ENCODE peak calls at places on chromosomes 4 and X, in four cellular contexts. X is fibroblast of mammary gland, C is SK-N-SH, T is keratinocyte. H is an unnamed sample.

GRCh38 chr4:105057370-105058096 is 89.1 kb upstream of the TET2 start:
- DNase-seq in X (no peak), C (no peak), T (no peak), H (no peak)

GRCh38 chr4:15078682-15079642 is 76.7 kb downstream of the CPEB2 start:
- DNase-seq in X (peak), C (no peak), T (no peak), H (no peak)

GRCh38 chr4:88526221-88526815 is 2.7 kb upstream of the PYURF start:
- DNase-seq in X (peak), C (peak), T (no peak), H (peak)

GRCh38 chrX:18353931-18354368 is 538 bp downstream of the SCML2 start:
- DNase-seq in X (no peak), C (peak), T (no peak), H (peak)

GRCh38 chrX:22310779-22311178 is 38.1 kb downstream of the CBLL2 start:
- DNase-seq in X (peak), C (no peak), T (no peak), H (no peak)

GRCh38 chr4:2756691-2757350 is 685 bp upstream of the TNIP2 start:
- DNase-seq in X (no peak), C (no peak), T (no peak), H (no peak)

GRCh38 chrX:56995271-56995994 is at the start of gene SPIN3:
- DNase-seq in X (peak), C (peak), T (no peak), H (peak)

GRCh38 chr4:39415678-39416283 is 9.1 kb downstream of the KLB start:
- DNase-seq in X (peak), C (no peak), T (no peak), H (no peak)

GRCh38 chrX:51024106-51024696 is 113.7 kb downstream of the BMP15 start:
- DNase-seq in X (no peak), C (no peak), T (no peak), H (no peak)

GRCh38 chrX:128769511-128769910 is 717.3 kb upstream of the ACTRT1 start:
- DNase-seq in X (no peak), C (no peak), T (no peak), H (no peak)

GRCh38 chr4:145538636-145539035 is 57.0 kb downstream of the SMAD1 start:
- DNase-seq in X (no peak), C (no peak), T (no peak), H (no peak)

DNA sequence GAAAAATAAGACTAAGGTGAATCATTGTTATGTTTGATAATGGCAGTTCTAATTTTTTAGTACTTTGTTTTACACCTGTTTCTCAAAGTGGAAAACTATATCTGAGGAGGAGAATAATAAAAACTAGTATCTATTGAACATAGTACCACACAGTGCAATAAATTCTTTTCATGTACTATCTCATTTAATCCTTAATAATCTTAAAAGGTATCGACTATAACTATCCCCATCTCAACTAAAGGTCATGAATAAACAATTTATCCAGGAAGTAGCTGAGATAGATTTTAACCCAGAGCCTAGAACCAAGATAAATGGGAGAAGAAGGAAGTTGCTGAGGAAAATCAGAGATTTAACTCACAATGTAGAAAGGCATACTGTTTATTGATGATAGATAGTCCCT is 2.5 kb downstream of the CHIC2 start:
- DNase-seq in X (no peak), C (no peak), T (no peak), H (no peak)
- H3K4me3 ChIP-seq in X (peak), C (peak), T (peak), H (peak)

GRCh38 chrX:153468008-153468580 is 2.3 kb downstream of the HAUS7 start:
- DNase-seq in X (no peak), C (no peak), T (no peak), H (no peak)
- H3K4me3 ChIP-seq in X (no peak), C (no peak), T (no peak), H (no peak)

DNA sequence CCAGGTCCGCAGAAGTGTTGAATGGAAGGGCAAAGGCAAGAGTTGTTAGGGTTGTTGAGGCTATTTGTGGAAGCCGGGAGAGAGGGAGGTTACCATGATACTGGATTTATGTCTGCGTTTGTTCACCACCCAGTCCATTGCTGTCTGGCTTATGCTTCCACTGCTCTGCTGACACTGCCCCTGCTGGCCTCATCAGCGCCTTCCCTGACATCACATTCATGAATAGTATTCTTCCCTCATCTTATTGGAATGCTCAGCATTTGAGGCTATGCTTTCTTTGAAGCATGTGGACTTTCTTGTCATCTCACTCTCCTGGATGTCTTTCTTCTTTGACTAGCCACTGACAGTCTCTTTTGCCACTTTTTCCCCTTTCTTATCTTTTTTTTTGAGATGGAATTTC is 10.3 kb downstream of the GNL3L start:
- DNase-seq in X (peak), C (no peak), T (no peak), H (no peak)
- H3K4me3 ChIP-seq in X (no peak), C (no peak), T (no peak), H (no peak)

DNA sequence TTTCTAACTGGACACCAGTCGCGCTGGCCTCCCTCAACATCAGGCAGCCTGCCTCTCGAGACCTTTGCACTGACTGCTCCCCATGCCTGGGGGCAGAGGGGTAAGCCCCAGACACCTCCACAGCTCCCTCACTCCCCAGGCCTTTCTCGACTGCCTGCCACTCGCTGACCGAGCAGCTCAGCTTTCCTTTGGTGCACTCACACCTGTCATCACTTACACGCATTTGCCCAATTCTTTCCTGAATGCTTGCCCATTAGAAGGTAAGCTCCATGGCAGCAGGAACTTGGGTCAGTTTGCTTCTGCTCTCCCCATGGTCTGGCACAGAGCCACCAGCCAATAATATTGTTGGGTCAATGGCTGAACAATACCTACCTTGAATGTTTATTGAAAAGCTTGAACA is 32.2 kb upstream of the PROM1 start:
- DNase-seq in X (no peak), C (no peak), T (no peak), H (no peak)
- H3K4me3 ChIP-seq in X (no peak), C (no peak), T (no peak), H (no peak)

GRCh38 chrX:30793075-30793766 is 95.8 kb downstream of the TAB3 start:
- DNase-seq in X (no peak), C (no peak), T (no peak), H (no peak)
- H3K4me3 ChIP-seq in X (no peak), C (no peak), T (no peak), H (no peak)

GRCh38 chrX:45794323-45794994 is 593.8 kb upstream of the DIPK2B start:
- DNase-seq in X (no peak), C (no peak), T (no peak), H (no peak)
- H3K4me3 ChIP-seq in X (no peak), C (no peak), T (no peak), H (no peak)

GRCh38 chr4:985123-985830 is 1.6 kb upstream of the IDUA start:
- DNase-seq in X (no peak), C (no peak), T (no peak), H (no peak)
- H3K4me3 ChIP-seq in X (no peak), C (no peak), T (no peak), H (no peak)

GRCh38 chr4:89645512-89645911 is 191.4 kb downstream of the SNCA start:
- DNase-seq in X (no peak), C (no peak), T (no peak), H (no peak)

GRCh38 chr4:89640620-89641366 is 196.2 kb downstream of the SNCA start:
- DNase-seq in X (peak), C (peak), T (no peak), H (peak)

GRCh38 chr4:89639395-89639794 is 197.6 kb downstream of the SNCA start:
- DNase-seq in X (no peak), C (no peak), T (no peak), H (no peak)

GRCh38 chr4:89641367-89641687 is 195.6 kb downstream of the SNCA start:
- DNase-seq in X (no peak), C (no peak), T (no peak), H (no peak)
- H3K4me3 ChIP-seq in X (no peak), C (peak), T (no peak), H (no peak)

GRCh38 chr4:152458801-152459302 is 77.0 kb downstream of the FBXW7 start:
- DNase-seq in X (no peak), C (no peak), T (no peak), H (no peak)
- H3K4me3 ChIP-seq in X (no peak), C (no peak), T (no peak), H (no peak)

H was measured in HAP-1.